ENCODE peak calls at places on chromosomes 13 and 19, in ten cellular contexts. X is fibroblast of villous mesenchyme, P is psoas muscle, Y is upper lobe of left lung, K is prostate gland, V is fibroblast of mammary gland, G is body of pancreas, I is brain microvascular endothelial cell, D is breast epithelium, Q is tibial nerve. A is an unnamed sample.

GRCh38 chr19:41928754-41929535 is 696 bp upstream of the ERFL start:
- DNase-seq in X (no peak), P (no peak), Y (no peak), K (no peak), V (no peak), G (peak), I (no peak), D (no peak), Q (no peak), A (no peak)

GRCh38 chr19:4604912-4605311 is 34.4 kb upstream of the TNFAIP8L1 start:
- DNase-seq in X (no peak), P (no peak), Y (no peak), K (no peak), V (no peak), G (no peak), I (no peak), D (no peak), Q (no peak), A (no peak)

GRCh38 chr13:41458939-41459753 is 1.8 kb downstream of the RGCC start:
- DNase-seq in X (peak), P (no peak), Y (no peak), K (peak), V (peak), G (peak), I (peak), D (peak), Q (no peak), A (no peak)

GRCh38 chr13:101309014-101309619 is 107.2 kb downstream of the NALCN start:
- DNase-seq in X (peak), P (no peak), Y (no peak), K (no peak), V (peak), G (no peak), I (peak), D (no peak), Q (no peak), A (no peak)

GRCh38 chr13:110067355-110068175 is 239.4 kb downstream of the COL4A1 start:
- DNase-seq in X (peak), P (no peak), Y (no peak), K (no peak), V (peak), G (no peak), I (no peak), D (no peak), Q (no peak), A (no peak)

GRCh38 chr13:112807653-112808376 is 118.0 kb downstream of the ATP11A start:
- DNase-seq in X (no peak), P (no peak), Y (peak), K (no peak), V (no peak), G (no peak), I (no peak), D (no peak), Q (no peak), A (no peak)

GRCh38 chr19:32599736-32600157 is 18.8 kb downstream of the PDCD5 start:
- DNase-seq in X (peak), P (peak), Y (no peak), K (peak), V (peak), G (peak), I (peak), D (no peak), Q (no peak), A (peak)

GRCh38 chr13:95497307-95497943 is 55.1 kb upstream of the CLDN10 start:
- DNase-seq in X (no peak), P (no peak), Y (no peak), K (no peak), V (no peak), G (peak), I (no peak), D (peak), Q (no peak), A (no peak)

GRCh38 chr13:77698211-77699058 is 948 bp downstream of the SLAIN1 start:
- DNase-seq in X (no peak), P (peak), Y (peak), K (peak), V (no peak), G (peak), I (no peak), D (no peak), Q (peak), A (no peak)

GRCh38 chr13:53848546-53848945 is 819.9 kb downstream of the OLFM4 start:
- DNase-seq in X (no peak), P (no peak), Y (no peak), K (no peak), V (no peak), G (no peak), I (no peak), D (no peak), Q (no peak), A (no peak)

GRCh38 chr19:10339977-10340376 is 553 bp upstream of the ICAM3 start:
- DNase-seq in X (no peak), P (no peak), Y (no peak), K (no peak), V (no peak), G (no peak), I (no peak), D (no peak), Q (no peak), A (no peak)

GRCh38 chr13:30762643-30763042 is 27.3 kb downstream of the ALOX5AP start:
- DNase-seq in X (no peak), P (no peak), Y (no peak), K (no peak), V (peak), G (no peak), I (no peak), D (no peak), Q (no peak), A (no peak)

GRCh38 chr13:106561551-106562170 is 6.3 kb downstream of the ARGLU1 start:
- DNase-seq in X (peak), P (no peak), Y (no peak), K (no peak), V (peak), G (no peak), I (peak), D (no peak), Q (no peak), A (no peak)

DNA sequence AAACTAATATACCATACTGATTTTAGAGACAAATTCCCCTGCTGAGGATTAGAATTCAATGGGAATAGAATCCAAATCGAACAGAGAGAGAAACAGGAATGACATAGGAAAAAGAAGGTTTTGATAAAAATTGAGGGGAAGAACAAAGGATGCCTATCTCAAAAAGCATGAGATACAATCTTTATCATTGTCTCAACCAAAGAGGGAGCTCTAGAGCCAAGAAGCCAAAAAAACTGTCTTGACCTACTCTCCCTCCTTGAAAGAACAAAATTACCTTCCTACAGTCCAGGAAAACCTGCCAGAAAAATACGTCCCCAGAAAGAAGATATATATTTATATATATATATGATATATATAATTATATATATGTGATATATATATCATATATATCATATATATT is 39.2 kb upstream of the MIR17HG start:
- DNase-seq in X (no peak), P (no peak), Y (no peak), K (no peak), V (no peak), G (no peak), I (no peak), D (no peak), Q (no peak), A (no peak)
- TF ChIP-seq CTCF in X (peak), P (no peak), Y (no peak), K (no peak), V (no peak), G (no peak), I (peak), D (no peak), Q (no peak), A (peak)

DNA sequence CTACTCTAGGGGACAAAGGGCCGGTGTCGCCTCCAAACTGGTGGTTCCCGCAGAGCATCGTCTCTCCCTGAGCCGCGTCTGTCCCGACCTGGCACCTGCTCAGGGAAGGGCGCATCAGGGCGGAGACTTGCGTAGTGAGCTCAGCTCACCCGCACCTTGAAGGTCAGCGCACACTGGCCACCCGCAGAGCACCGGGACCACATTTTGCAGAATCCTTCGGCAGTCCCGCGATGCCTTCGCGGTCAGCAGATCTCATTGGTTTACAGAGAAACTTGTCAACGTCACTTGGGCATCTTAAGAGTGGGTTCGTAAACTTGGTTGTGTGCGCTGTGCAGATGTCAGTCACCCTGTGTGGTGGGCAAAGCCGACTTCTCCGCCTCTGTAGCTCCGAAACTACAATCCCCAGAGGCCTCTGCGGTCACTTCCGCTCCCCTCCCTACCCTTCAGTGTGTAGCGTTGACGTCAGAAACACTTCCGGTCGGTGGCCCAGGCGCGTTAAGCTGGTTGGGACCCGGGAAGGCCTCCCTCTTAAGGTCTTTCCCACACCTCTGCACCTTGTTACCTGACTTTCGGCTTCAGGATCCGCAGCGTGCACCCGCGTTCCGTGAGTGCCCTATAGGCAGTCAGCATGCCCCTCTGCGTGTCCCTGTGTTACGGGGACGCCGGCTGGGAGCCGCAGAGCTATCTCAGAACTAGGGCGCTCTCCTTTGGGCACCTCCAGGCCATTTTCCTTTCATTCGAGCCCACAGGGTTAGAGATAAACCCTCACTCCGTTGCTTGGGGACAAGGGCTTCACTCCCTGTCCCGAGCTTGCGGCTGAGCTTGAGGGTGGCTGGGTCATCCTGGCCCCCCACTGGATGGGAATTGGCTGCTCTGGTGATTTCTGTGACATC is 36.5 kb upstream of the ZNF527 start:
- DNase-seq in X (peak), P (peak), Y (peak), K (peak), V (peak), G (peak), I (peak), D (peak), Q (peak), A (peak)
- H3K4me3 ChIP-seq in X (peak), P (peak), Y (peak), K (peak), V (peak), G (peak), I (peak), D (peak), Q (peak), A (peak)

DNA sequence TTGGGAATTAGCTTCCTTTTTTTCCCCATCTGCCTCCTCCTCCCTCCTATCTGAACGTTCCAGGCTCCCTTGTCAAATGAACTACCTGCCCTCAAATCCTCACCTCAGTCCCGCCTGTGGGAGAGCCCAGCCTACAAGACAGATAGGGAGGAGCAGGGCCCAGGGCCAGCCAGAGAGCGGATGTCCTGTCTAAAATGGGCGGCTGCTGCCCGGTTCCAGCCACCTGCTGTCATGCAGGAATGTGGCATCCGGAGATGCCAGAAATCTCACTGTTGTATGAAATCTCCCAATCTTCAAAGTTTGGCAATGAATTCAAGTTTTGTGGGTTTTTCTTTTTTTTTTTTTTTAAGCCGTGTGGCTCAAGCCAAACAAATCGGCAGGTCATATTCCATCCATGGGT is 84.9 kb downstream of the TSHZ3 start:
- DNase-seq in X (no peak), P (no peak), Y (peak), K (peak), V (no peak), G (no peak), I (no peak), D (peak), Q (no peak), A (peak)
- TF ChIP-seq CTCF in X (no peak), P (no peak), Y (no peak), K (no peak), V (no peak), G (no peak), I (no peak), D (no peak), Q (no peak), A (no peak)

GRCh38 chr13:98653471-98653985 is 76.6 kb upstream of the STK24 start:
- DNase-seq in X (peak), P (peak), Y (no peak), K (peak), V (peak), G (peak), I (peak), D (peak), Q (peak), A (peak)

GRCh38 chr13:98652721-98653470 is 76.0 kb upstream of the STK24 start:
- DNase-seq in X (no peak), P (no peak), Y (no peak), K (no peak), V (no peak), G (no peak), I (no peak), D (no peak), Q (no peak), A (no peak)

GRCh38 chr13:98657506-98658085 is 80.7 kb upstream of the STK24 start:
- DNase-seq in X (peak), P (no peak), Y (no peak), K (no peak), V (peak), G (no peak), I (no peak), D (no peak), Q (no peak), A (no peak)

GRCh38 chr13:98656223-98656622 is 79.3 kb upstream of the STK24 start:
- DNase-seq in X (no peak), P (no peak), Y (no peak), K (no peak), V (no peak), G (no peak), I (no peak), D (no peak), Q (no peak), A (no peak)

DNA sequence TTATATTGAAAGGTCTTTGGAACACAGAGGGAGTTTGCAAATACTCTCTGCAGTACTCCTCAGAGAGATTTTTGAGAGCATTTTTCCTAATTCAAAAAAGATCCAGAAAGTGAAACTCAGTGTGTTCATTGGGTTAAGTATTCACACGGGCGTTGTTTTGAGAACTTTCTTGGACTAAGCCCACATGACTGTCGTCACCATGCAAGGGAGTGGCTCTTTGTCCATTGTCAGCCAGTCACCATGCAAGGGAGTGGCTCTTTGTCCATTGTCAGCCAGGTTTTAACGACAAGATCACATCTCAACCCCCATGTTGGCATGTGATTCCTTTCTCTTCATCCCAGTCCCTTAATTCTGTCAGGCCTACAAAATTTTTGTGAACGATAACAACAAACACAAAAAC is 81.2 kb upstream of the STK24 start:
- DNase-seq in X (peak), P (no peak), Y (no peak), K (no peak), V (peak), G (no peak), I (no peak), D (no peak), Q (no peak), A (no peak)
- H3K4me3 ChIP-seq in X (peak), P (no peak), Y (peak), K (no peak), V (no peak), G (no peak), I (no peak), D (peak), Q (no peak), A (no peak)

GRCh38 chr19:16338470-16339360 is 14.1 kb downstream of the KLF2 start:
- DNase-seq in X (peak), P (no peak), Y (peak), K (no peak), V (peak), G (no peak), I (peak), D (peak), Q (no peak), A (no peak)
- TF ChIP-seq CTCF in X (peak), P (no peak), Y (peak), K (no peak), V (peak), G (no peak), I (peak), D (no peak), Q (no peak), A (no peak)

GRCh38 chr13:28034256-28034655 is 45.8 kb upstream of the URAD start:
- DNase-seq in X (no peak), P (no peak), Y (no peak), K (no peak), V (no peak), G (no peak), I (no peak), D (no peak), Q (no peak), A (no peak)

GRCh38 chr13:28040977-28041376 is 52.5 kb upstream of the URAD start:
- DNase-seq in X (no peak), P (no peak), Y (no peak), K (no peak), V (no peak), G (no peak), I (no peak), D (no peak), Q (no peak), A (no peak)

GRCh38 chr13:28031929-28032328 is 43.4 kb upstream of the URAD start:
- DNase-seq in X (no peak), P (no peak), Y (no peak), K (no peak), V (no peak), G (no peak), I (no peak), D (no peak), Q (no peak), A (no peak)

GRCh38 chr13:28035146-28035782 is 46.8 kb upstream of the URAD start:
- DNase-seq in X (no peak), P (no peak), Y (no peak), K (peak), V (no peak), G (no peak), I (no peak), D (no peak), Q (no peak), A (peak)

GRCh38 chr13:28037399-28037798 is 48.9 kb upstream of the URAD start:
- DNase-seq in X (no peak), P (no peak), Y (no peak), K (no peak), V (peak), G (no peak), I (no peak), D (no peak), Q (no peak), A (no peak)
- H3K4me3 ChIP-seq in X (no peak), P (no peak), Y (no peak), K (no peak), V (no peak), G (no peak), I (no peak), D (no peak), Q (no peak), A (no peak)

GRCh38 chr13:39407138-39407537 is 195.9 kb downstream of the LHFPL6 start:
- DNase-seq in X (no peak), P (no peak), Y (no peak), K (no peak), V (no peak), G (no peak), I (no peak), D (no peak), Q (no peak), A (no peak)

GRCh38 chr13:39405596-39405995 is 197.4 kb downstream of the LHFPL6 start:
- DNase-seq in X (no peak), P (no peak), Y (no peak), K (no peak), V (no peak), G (no peak), I (no peak), D (no peak), Q (no peak), A (no peak)

GRCh38 chr13:39407786-39408185 is 195.2 kb downstream of the LHFPL6 start:
- DNase-seq in X (no peak), P (no peak), Y (no peak), K (no peak), V (no peak), G (no peak), I (no peak), D (no peak), Q (no peak), A (no peak)

GRCh38 chr13:39405107-39405506 is 197.9 kb downstream of the LHFPL6 start:
- DNase-seq in X (peak), P (no peak), Y (no peak), K (no peak), V (no peak), G (no peak), I (no peak), D (no peak), Q (no peak), A (no peak)

GRCh38 chr13:39406688-39407087 is 196.3 kb downstream of the LHFPL6 start:
- DNase-seq in X (no peak), P (no peak), Y (no peak), K (no peak), V (no peak), G (no peak), I (no peak), D (no peak), Q (no peak), A (no peak)
- TF ChIP-seq CTCF in X (no peak), P (no peak), Y (no peak), K (no peak), V (no peak), G (no peak), I (no peak), D (no peak), Q (no peak), A (no peak)

DNA sequence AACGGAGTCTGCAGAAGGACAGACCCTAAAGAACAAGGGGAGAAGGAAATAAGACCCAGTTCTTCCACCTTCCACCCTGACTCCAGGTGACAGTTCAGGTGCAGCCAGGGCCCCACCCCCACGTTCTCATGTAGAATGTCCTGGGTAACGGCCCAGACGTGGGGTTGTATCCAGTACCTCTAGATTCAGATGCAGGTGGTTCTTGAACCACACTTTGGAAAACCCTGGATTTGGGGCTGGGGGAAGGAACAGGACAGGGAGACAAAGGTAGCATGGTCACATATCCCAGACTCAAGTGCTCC is 2.2 kb downstream of the DMPK start:
- DNase-seq in X (no peak), P (no peak), Y (no peak), K (no peak), V (no peak), G (peak), I (no peak), D (no peak), Q (no peak), A (no peak)
- H3K4me3 ChIP-seq in X (peak), P (peak), Y (peak), K (no peak), V (no peak), G (no peak), I (no peak), D (peak), Q (peak), A (no peak)